ENCODE peak calls at places on chromosome X, in seven cellular contexts. I is lower leg skin, S is left ventricle myocardium inferior, H is body of pancreas, F is GM12878, O is cardiac muscle cell, W is bronchial epithelial cell. B is an unnamed sample.

GRCh38 chrX:25072247-25072646 is 56.5 kb upstream of the ARX start:
- DNase-seq in I (no peak), S (no peak), H (no peak), F (no peak), O (no peak), W (no peak), B (no peak)

GRCh38 chrX:56268888-56269287 is 36.7 kb downstream of the KLF8 start:
- DNase-seq in I (no peak), S (no peak), H (no peak), F (no peak), O (no peak), W (peak), B (peak)

GRCh38 chrX:134948333-134949241 is 42.2 kb upstream of the SMIM10 start:
- DNase-seq in I (no peak), S (peak), H (no peak), F (no peak), O (peak), W (peak), B (peak)

GRCh38 chrX:9464435-9465371 is at the start of gene TBL1X:
- DNase-seq in I (no peak), S (peak), H (no peak), F (no peak), O (peak), W (no peak), B (peak)

GRCh38 chrX:54481751-54482150 is 14.3 kb downstream of the FGD1 start:
- DNase-seq in I (no peak), S (no peak), H (no peak), F (no peak), O (no peak), W (no peak), B (no peak)

GRCh38 chrX:9566150-9566621 is 101.3 kb downstream of the TBL1X start:
- DNase-seq in I (peak), S (peak), H (peak), F (no peak), O (no peak), W (peak), B (peak)

GRCh38 chrX:154732421-154733071 is 18.3 kb downstream of the GAB3 start:
- DNase-seq in I (no peak), S (no peak), H (no peak), F (no peak), O (no peak), W (peak), B (peak)

GRCh38 chrX:46376246-46376885 is 168.9 kb downstream of the ZNF674 start:
- DNase-seq in I (no peak), S (no peak), H (peak), F (no peak), O (peak), W (peak), B (peak)

GRCh38 chrX:39766085-39766726 is 331.6 kb downstream of the BCOR start:
- DNase-seq in I (no peak), S (no peak), H (no peak), F (no peak), O (no peak), W (no peak), B (no peak)

GRCh38 chrX:19840899-19841648 is 46.3 kb downstream of the SH3KBP1 start:
- DNase-seq in I (peak), S (no peak), H (no peak), F (peak), O (no peak), W (no peak), B (no peak)

GRCh38 chrX:103734125-103734760 is 23.5 kb downstream of the TMEM31 start:
- DNase-seq in I (no peak), S (no peak), H (no peak), F (no peak), O (no peak), W (peak), B (peak)

GRCh38 chrX:47093248-47093647 is 15.0 kb downstream of the RGN start:
- DNase-seq in I (no peak), S (no peak), H (peak), F (no peak), O (peak), W (peak), B (no peak)

GRCh38 chrX:1323315-1323714 is 13.3 kb upstream of the IL3RA start:
- DNase-seq in I (no peak), S (peak), H (peak), F (peak), O (peak), W (no peak), B (no peak)
- TF ChIP-seq CTCF in I (no peak), S (peak), H (peak), F (peak), O (no peak), W (no peak), B (peak)

DNA sequence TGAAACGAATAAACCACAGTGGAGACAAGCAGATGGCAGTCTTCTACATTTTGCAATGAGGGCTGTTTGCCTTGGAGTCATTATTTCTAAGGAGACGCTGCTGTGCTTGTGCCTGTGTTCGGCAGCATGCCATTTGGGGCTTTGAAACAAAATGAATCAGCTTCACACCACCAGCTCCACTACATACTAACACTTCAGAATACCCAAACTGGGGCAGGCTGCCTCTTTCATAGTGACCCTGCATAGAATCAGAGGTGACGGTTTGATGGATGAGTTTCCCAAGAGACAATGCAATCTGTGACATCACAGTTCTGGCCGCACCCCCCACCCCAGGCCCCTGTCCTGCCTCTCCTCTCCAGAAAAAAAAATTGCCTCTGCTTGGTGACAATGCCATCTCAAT is 57.1 kb upstream of the MID1 start:
- DNase-seq in I (no peak), S (no peak), H (no peak), F (no peak), O (peak), W (no peak), B (no peak)
- H3K4me3 ChIP-seq in I (no peak), S (no peak), H (no peak), F (no peak), O (no peak), W (no peak), B (no peak)

DNA sequence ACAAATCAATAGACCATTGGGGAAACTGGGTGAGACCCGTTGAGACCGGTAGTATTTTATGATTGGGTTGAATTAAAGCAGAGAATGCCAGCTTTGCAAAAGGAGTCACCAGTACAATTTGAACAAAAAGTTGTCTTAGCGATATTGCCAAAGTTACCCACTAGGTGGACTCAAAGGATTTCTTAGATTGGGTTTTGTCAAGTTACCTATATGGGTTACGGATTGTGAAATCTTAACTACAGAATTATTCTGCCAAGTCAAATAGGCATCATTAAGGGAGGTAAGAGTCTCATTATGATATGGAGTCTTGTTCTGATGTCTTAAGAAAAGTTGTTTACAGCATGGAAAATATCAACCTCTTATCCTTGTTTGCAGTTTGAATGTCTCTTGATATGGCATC is 15.0 kb upstream of the CT47A1 start:
- DNase-seq in I (no peak), S (no peak), H (no peak), F (peak), O (no peak), W (peak), B (peak)
- TF ChIP-seq CTCF in I (no peak), S (peak), H (no peak), F (no peak), O (peak), W (peak), B (no peak)

DNA sequence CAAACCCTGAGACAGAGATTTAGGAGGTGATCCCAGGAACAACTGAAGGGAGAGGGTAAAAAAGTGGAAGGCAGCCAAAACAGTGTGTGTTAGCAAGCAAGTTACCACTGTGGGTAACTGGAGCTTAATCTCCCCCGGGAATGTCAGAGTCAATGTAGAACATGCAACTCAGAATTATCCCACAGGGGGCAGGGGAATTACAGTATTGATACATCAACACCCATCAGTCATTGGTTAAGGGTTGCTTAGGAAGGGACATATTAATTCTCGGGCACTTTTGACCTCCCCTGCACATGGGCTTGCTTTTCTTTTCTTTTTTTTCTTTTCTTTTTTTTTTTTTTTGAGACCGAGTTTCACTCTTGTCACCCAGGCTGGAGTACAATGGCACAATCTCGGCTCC is 29.3 kb downstream of the CXorf58 start:
- DNase-seq in I (no peak), S (no peak), H (no peak), F (no peak), O (no peak), W (no peak), B (no peak)
- H3K4me3 ChIP-seq in I (no peak), S (no peak), H (no peak), F (no peak), O (no peak), W (no peak), B (no peak)

GRCh38 chrX:30343206-30343605 is 34.0 kb upstream of the NR0B1 start:
- DNase-seq in I (no peak), S (no peak), H (no peak), F (no peak), O (peak), W (no peak), B (no peak)
- TF ChIP-seq CTCF in I (no peak), S (no peak), H (no peak), F (no peak), O (no peak), W (no peak), B (no peak)

GRCh38 chrX:129346574-129346973 is 176.7 kb downstream of the SMARCA1 start:
- DNase-seq in I (peak), S (no peak), H (no peak), F (no peak), O (no peak), W (no peak), B (no peak)

GRCh38 chrX:129347291-129347690 is 176.0 kb downstream of the SMARCA1 start:
- DNase-seq in I (no peak), S (no peak), H (no peak), F (no peak), O (no peak), W (no peak), B (no peak)
- H3K4me3 ChIP-seq in I (no peak), S (no peak), H (no peak), F (no peak), O (no peak), W (no peak), B (no peak)

GRCh38 chrX:115345654-115346014 is 56.1 kb downstream of the LUZP4 start:
- DNase-seq in I (no peak), S (no peak), H (no peak), F (no peak), O (peak), W (no peak), B (no peak)
- TF ChIP-seq CTCF in I (no peak), S (no peak), H (no peak), F (no peak), O (no peak), W (no peak), B (no peak)

GRCh38 chrX:2401590-2402360 is 99.0 kb downstream of the DHRSX start:
- DNase-seq in I (peak), S (peak), H (peak), F (no peak), O (no peak), W (peak), B (peak)
- H3K4me3 ChIP-seq in I (no peak), S (peak), H (no peak), F (no peak), O (no peak), W (peak), B (no peak)

GRCh38 chrX:66021407-66021757 is 18.5 kb downstream of the VSIG4 start:
- DNase-seq in I (no peak), S (no peak), H (no peak), F (no peak), O (no peak), W (no peak), B (no peak)

GRCh38 chrX:66023726-66024467 is 16.0 kb downstream of the VSIG4 start:
- DNase-seq in I (no peak), S (no peak), H (no peak), F (no peak), O (no peak), W (no peak), B (no peak)

GRCh38 chrX:66024570-66024969 is 15.3 kb downstream of the VSIG4 start:
- DNase-seq in I (no peak), S (no peak), H (no peak), F (no peak), O (no peak), W (no peak), B (no peak)

GRCh38 chrX:66021758-66022741 is 17.8 kb downstream of the VSIG4 start:
- DNase-seq in I (no peak), S (no peak), H (no peak), F (no peak), O (no peak), W (no peak), B (no peak)

DNA sequence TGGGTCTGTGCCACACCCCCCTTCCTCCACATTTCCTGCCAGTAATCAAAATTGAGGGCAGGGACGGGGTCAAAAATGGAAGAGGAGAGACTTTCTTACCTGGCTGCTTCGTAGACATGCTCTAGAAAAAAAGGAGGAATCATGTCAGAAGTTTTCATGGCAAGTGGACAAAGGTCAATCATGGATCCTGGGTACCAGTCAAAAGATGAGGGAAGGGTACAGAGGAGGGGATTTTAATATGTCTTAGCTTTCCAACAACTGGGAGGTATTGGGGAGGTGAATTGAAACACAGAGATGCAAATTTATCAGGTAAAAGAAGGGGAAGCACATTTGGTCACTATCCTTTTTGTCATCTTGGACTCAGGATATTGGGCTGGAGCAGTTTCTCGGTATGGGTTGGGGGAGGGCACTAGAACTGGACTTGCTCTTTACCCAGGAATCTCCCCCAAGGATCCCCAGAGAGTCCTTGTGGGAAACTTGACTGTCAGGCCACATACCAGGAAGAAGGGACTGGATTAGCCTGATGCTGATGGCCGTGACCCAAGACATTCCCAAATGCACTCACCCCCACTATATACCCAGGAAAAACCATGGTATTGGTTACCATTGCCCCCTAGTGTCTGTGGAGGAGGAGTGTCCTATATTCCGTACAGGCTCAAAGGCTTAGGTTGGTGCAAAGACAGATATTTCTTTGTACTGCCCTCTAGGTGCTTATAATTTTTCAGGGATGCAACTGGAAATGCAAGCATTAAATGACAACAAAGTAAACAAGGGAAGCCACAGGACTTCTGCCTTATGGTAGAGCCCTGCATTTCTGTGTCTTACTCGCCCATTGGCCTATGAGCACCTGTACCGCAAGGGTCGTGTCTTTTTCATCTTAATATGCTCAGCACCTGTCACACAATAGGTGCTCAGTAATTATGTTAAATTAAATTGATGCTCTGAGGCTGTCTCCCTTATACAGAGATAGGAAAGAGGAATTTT is 16.8 kb downstream of the VSIG4 start:
- DNase-seq in I (no peak), S (no peak), H (no peak), F (no peak), O (no peak), W (no peak), B (no peak)
- TF ChIP-seq CTCF in I (no peak), S (no peak), H (no peak), F (peak), O (peak), W (no peak), B (no peak)

B was measured in foreskin fibroblast.